ENCODE peak calls at places on chromosomes 13 and 19, in nine cellular contexts. One of them, this sample, is unnamed.

GRCh38 chr19:18006895-18007604 is 920 bp upstream of the ARRDC2 start:
- DNase-seq in adrenal gland: peak
- DNase-seq in right cardiac atrium: peak
- DNase-seq in fibroblast of lung: peak
- DNase-seq in HT-29: peak
- DNase-seq in activated CD4-positive, alpha-beta T cell treated with anti-CD3 and anti-CD28 coated beads for 4 hours: peak
- DNase-seq in endothelial cell: peak
- DNase-seq in LoVo: peak
- DNase-seq in Panc1: no peak
- DNase-seq in this sample: peak

GRCh38 chr13:113063091-113063491 is 42.5 kb upstream of the F7 start:
- DNase-seq in adrenal gland: no peak
- DNase-seq in right cardiac atrium: no peak
- DNase-seq in fibroblast of lung: no peak
- DNase-seq in HT-29: no peak
- DNase-seq in activated CD4-positive, alpha-beta T cell treated with anti-CD3 and anti-CD28 coated beads for 4 hours: no peak
- DNase-seq in endothelial cell: no peak
- DNase-seq in LoVo: no peak
- DNase-seq in Panc1: no peak
- DNase-seq in this sample: no peak

GRCh38 chr19:54517483-54517882 is 14.9 kb downstream of the LAIR2 start:
- DNase-seq in adrenal gland: peak
- DNase-seq in right cardiac atrium: peak
- DNase-seq in fibroblast of lung: peak
- DNase-seq in HT-29: peak
- DNase-seq in activated CD4-positive, alpha-beta T cell treated with anti-CD3 and anti-CD28 coated beads for 4 hours: peak
- DNase-seq in endothelial cell: peak
- DNase-seq in LoVo: peak
- DNase-seq in Panc1: peak
- DNase-seq in this sample: peak

GRCh38 chr13:100913143-100913542 is 238.5 kb upstream of the TMTC4 start:
- DNase-seq in adrenal gland: no peak
- DNase-seq in right cardiac atrium: no peak
- DNase-seq in fibroblast of lung: no peak
- DNase-seq in HT-29: no peak
- DNase-seq in activated CD4-positive, alpha-beta T cell treated with anti-CD3 and anti-CD28 coated beads for 4 hours: no peak
- DNase-seq in endothelial cell: no peak
- DNase-seq in LoVo: no peak
- DNase-seq in Panc1: no peak
- DNase-seq in this sample: no peak

GRCh38 chr19:8973501-8974091 is 36.6 kb downstream of the MUC16 start:
- DNase-seq in adrenal gland: no peak
- DNase-seq in right cardiac atrium: no peak
- DNase-seq in fibroblast of lung: peak
- DNase-seq in HT-29: peak
- DNase-seq in activated CD4-positive, alpha-beta T cell treated with anti-CD3 and anti-CD28 coated beads for 4 hours: no peak
- DNase-seq in endothelial cell: no peak
- DNase-seq in LoVo: peak
- DNase-seq in Panc1: no peak
- DNase-seq in this sample: no peak

GRCh38 chr13:111573362-111573761 is 252.9 kb downstream of the TEX29 start:
- DNase-seq in adrenal gland: no peak
- DNase-seq in right cardiac atrium: no peak
- DNase-seq in fibroblast of lung: no peak
- DNase-seq in HT-29: no peak
- DNase-seq in activated CD4-positive, alpha-beta T cell treated with anti-CD3 and anti-CD28 coated beads for 4 hours: no peak
- DNase-seq in endothelial cell: no peak
- DNase-seq in LoVo: no peak
- DNase-seq in Panc1: no peak
- DNase-seq in this sample: no peak

GRCh38 chr13:104980571-104980970 is 1554.9 kb downstream of the EFNB2 start:
- DNase-seq in adrenal gland: no peak
- DNase-seq in right cardiac atrium: no peak
- DNase-seq in fibroblast of lung: no peak
- DNase-seq in HT-29: no peak
- DNase-seq in activated CD4-positive, alpha-beta T cell treated with anti-CD3 and anti-CD28 coated beads for 4 hours: no peak
- DNase-seq in endothelial cell: no peak
- DNase-seq in LoVo: no peak
- DNase-seq in Panc1: no peak
- DNase-seq in this sample: no peak

GRCh38 chr13:97329331-97329730 is 104.6 kb upstream of the RAP2A start:
- DNase-seq in adrenal gland: no peak
- DNase-seq in right cardiac atrium: no peak
- DNase-seq in fibroblast of lung: peak
- DNase-seq in HT-29: no peak
- DNase-seq in activated CD4-positive, alpha-beta T cell treated with anti-CD3 and anti-CD28 coated beads for 4 hours: no peak
- DNase-seq in endothelial cell: peak
- DNase-seq in LoVo: no peak
- DNase-seq in Panc1: no peak
- DNase-seq in this sample: no peak

GRCh38 chr13:87614276-87614675 is 56.9 kb upstream of the SLITRK5 start:
- DNase-seq in adrenal gland: no peak
- DNase-seq in right cardiac atrium: no peak
- DNase-seq in fibroblast of lung: no peak
- DNase-seq in HT-29: no peak
- DNase-seq in activated CD4-positive, alpha-beta T cell treated with anti-CD3 and anti-CD28 coated beads for 4 hours: no peak
- DNase-seq in endothelial cell: no peak
- DNase-seq in LoVo: no peak
- DNase-seq in Panc1: no peak
- DNase-seq in this sample: no peak

GRCh38 chr13:36913463-36913862 is 6.6 kb downstream of the SMAD9 start:
- DNase-seq in adrenal gland: no peak
- DNase-seq in right cardiac atrium: no peak
- DNase-seq in fibroblast of lung: no peak
- DNase-seq in HT-29: no peak
- DNase-seq in activated CD4-positive, alpha-beta T cell treated with anti-CD3 and anti-CD28 coated beads for 4 hours: no peak
- DNase-seq in endothelial cell: no peak
- DNase-seq in LoVo: no peak
- DNase-seq in Panc1: no peak
- DNase-seq in this sample: no peak

GRCh38 chr19:17721821-17722220 is 2.5 kb downstream of the MAP1S start:
- DNase-seq in adrenal gland: peak
- DNase-seq in right cardiac atrium: peak
- DNase-seq in fibroblast of lung: no peak
- DNase-seq in HT-29: no peak
- DNase-seq in activated CD4-positive, alpha-beta T cell treated with anti-CD3 and anti-CD28 coated beads for 4 hours: no peak
- DNase-seq in endothelial cell: peak
- DNase-seq in LoVo: no peak
- DNase-seq in Panc1: no peak
- DNase-seq in this sample: no peak

GRCh38 chr19:30172643-30173242 is 199.4 kb upstream of the ZNF536 start:
- DNase-seq in adrenal gland: no peak
- DNase-seq in right cardiac atrium: no peak
- DNase-seq in fibroblast of lung: no peak
- DNase-seq in HT-29: no peak
- DNase-seq in activated CD4-positive, alpha-beta T cell treated with anti-CD3 and anti-CD28 coated beads for 4 hours: no peak
- DNase-seq in endothelial cell: no peak
- DNase-seq in LoVo: no peak
- DNase-seq in Panc1: no peak
- DNase-seq in this sample: no peak

GRCh38 chr13:97211357-97211756 is 10.8 kb upstream of the MBNL2 start:
- DNase-seq in adrenal gland: no peak
- DNase-seq in right cardiac atrium: no peak
- DNase-seq in fibroblast of lung: peak
- DNase-seq in HT-29: peak
- DNase-seq in activated CD4-positive, alpha-beta T cell treated with anti-CD3 and anti-CD28 coated beads for 4 hours: no peak
- DNase-seq in endothelial cell: no peak
- DNase-seq in LoVo: no peak
- DNase-seq in Panc1: no peak
- DNase-seq in this sample: no peak

GRCh38 chr19:6039541-6040225 is 61.7 kb upstream of the RANBP3 start:
- DNase-seq in adrenal gland: no peak
- DNase-seq in right cardiac atrium: no peak
- DNase-seq in fibroblast of lung: peak
- DNase-seq in HT-29: no peak
- DNase-seq in activated CD4-positive, alpha-beta T cell treated with anti-CD3 and anti-CD28 coated beads for 4 hours: no peak
- DNase-seq in endothelial cell: no peak
- DNase-seq in LoVo: no peak
- DNase-seq in Panc1: no peak
- DNase-seq in this sample: peak

GRCh38 chr19:41064974-41065569 is 23.2 kb upstream of the CYP2A13 start:
- DNase-seq in adrenal gland: no peak
- DNase-seq in right cardiac atrium: no peak
- DNase-seq in fibroblast of lung: peak
- DNase-seq in HT-29: peak
- DNase-seq in activated CD4-positive, alpha-beta T cell treated with anti-CD3 and anti-CD28 coated beads for 4 hours: no peak
- DNase-seq in endothelial cell: peak
- DNase-seq in LoVo: no peak
- DNase-seq in Panc1: no peak
- DNase-seq in this sample: peak

GRCh38 chr13:107906131-107906530 is 309.2 kb downstream of the LIG4 start:
- DNase-seq in adrenal gland: no peak
- DNase-seq in right cardiac atrium: no peak
- DNase-seq in fibroblast of lung: no peak
- DNase-seq in HT-29: no peak
- DNase-seq in activated CD4-positive, alpha-beta T cell treated with anti-CD3 and anti-CD28 coated beads for 4 hours: no peak
- DNase-seq in endothelial cell: no peak
- DNase-seq in LoVo: no peak
- DNase-seq in Panc1: no peak
- DNase-seq in this sample: no peak

GRCh38 chr19:35978832-35979365 is 16.1 kb upstream of the SDHAF1 start:
- DNase-seq in adrenal gland: no peak
- DNase-seq in right cardiac atrium: no peak
- DNase-seq in fibroblast of lung: no peak
- DNase-seq in HT-29: no peak
- DNase-seq in activated CD4-positive, alpha-beta T cell treated with anti-CD3 and anti-CD28 coated beads for 4 hours: no peak
- DNase-seq in endothelial cell: no peak
- DNase-seq in LoVo: no peak
- DNase-seq in Panc1: no peak
- DNase-seq in this sample: no peak

GRCh38 chr13:79912403-79912802 is 428.5 kb downstream of the SPRY2 start:
- DNase-seq in adrenal gland: no peak
- DNase-seq in right cardiac atrium: no peak
- DNase-seq in fibroblast of lung: no peak
- DNase-seq in HT-29: no peak
- DNase-seq in activated CD4-positive, alpha-beta T cell treated with anti-CD3 and anti-CD28 coated beads for 4 hours: no peak
- DNase-seq in endothelial cell: no peak
- DNase-seq in LoVo: no peak
- DNase-seq in Panc1: no peak
- DNase-seq in this sample: no peak

GRCh38 chr19:8641908-8642547 is 11.6 kb downstream of the NFILZ start:
- DNase-seq in adrenal gland: peak
- DNase-seq in right cardiac atrium: no peak
- DNase-seq in fibroblast of lung: peak
- DNase-seq in HT-29: peak
- DNase-seq in activated CD4-positive, alpha-beta T cell treated with anti-CD3 and anti-CD28 coated beads for 4 hours: no peak
- DNase-seq in endothelial cell: peak
- DNase-seq in LoVo: peak
- DNase-seq in Panc1: no peak
- DNase-seq in this sample: peak

GRCh38 chr13:40876020-40876738 is 86.8 kb downstream of the SLC25A15 start:
- DNase-seq in adrenal gland: no peak
- DNase-seq in right cardiac atrium: no peak
- DNase-seq in fibroblast of lung: no peak
- DNase-seq in HT-29: no peak
- DNase-seq in activated CD4-positive, alpha-beta T cell treated with anti-CD3 and anti-CD28 coated beads for 4 hours: no peak
- DNase-seq in endothelial cell: no peak
- DNase-seq in LoVo: no peak
- DNase-seq in Panc1: no peak
- DNase-seq in this sample: no peak

GRCh38 chr13:77375554-77375953 is 48.7 kb upstream of the MYCBP2 start:
- DNase-seq in adrenal gland: no peak
- DNase-seq in right cardiac atrium: no peak
- DNase-seq in fibroblast of lung: peak
- DNase-seq in HT-29: no peak
- DNase-seq in activated CD4-positive, alpha-beta T cell treated with anti-CD3 and anti-CD28 coated beads for 4 hours: no peak
- DNase-seq in endothelial cell: no peak
- DNase-seq in LoVo: no peak
- DNase-seq in Panc1: no peak
- DNase-seq in this sample: no peak

GRCh38 chr13:41614671-41615519 is 157.5 kb downstream of the RGCC start:
- DNase-seq in adrenal gland: peak
- DNase-seq in right cardiac atrium: no peak
- DNase-seq in fibroblast of lung: peak
- DNase-seq in HT-29: peak
- DNase-seq in activated CD4-positive, alpha-beta T cell treated with anti-CD3 and anti-CD28 coated beads for 4 hours: no peak
- DNase-seq in endothelial cell: no peak
- DNase-seq in LoVo: peak
- DNase-seq in Panc1: no peak
- DNase-seq in this sample: no peak

GRCh38 chr13:58048670-58049069 is 417.1 kb downstream of the PCDH17 start:
- DNase-seq in adrenal gland: no peak
- DNase-seq in right cardiac atrium: no peak
- DNase-seq in fibroblast of lung: peak
- DNase-seq in HT-29: no peak
- DNase-seq in activated CD4-positive, alpha-beta T cell treated with anti-CD3 and anti-CD28 coated beads for 4 hours: no peak
- DNase-seq in endothelial cell: no peak
- DNase-seq in LoVo: no peak
- DNase-seq in Panc1: no peak
- DNase-seq in this sample: no peak

GRCh38 chr19:48271531-48272151 is 1.8 kb downstream of the ZNF114 start:
- DNase-seq in adrenal gland: peak
- DNase-seq in right cardiac atrium: peak
- DNase-seq in fibroblast of lung: peak
- DNase-seq in HT-29: peak
- DNase-seq in activated CD4-positive, alpha-beta T cell treated with anti-CD3 and anti-CD28 coated beads for 4 hours: no peak
- DNase-seq in endothelial cell: peak
- DNase-seq in LoVo: no peak
- DNase-seq in Panc1: no peak
- DNase-seq in this sample: peak